ENCODE peak calls at places on chromosome 15, in ten cellular contexts. A is HFF-Myc, G is AG10803, N is tibial artery, P is adrenal gland, U is left lung, W is HL-60, O is body of pancreas, S is heart left ventricle, L is Peyer's patch. R is an unnamed sample.

GRCh38 chr15:101804375-101804774 is 1.1 kb downstream of the OR4F6 start:
- DNase-seq in G (no peak), U (no peak), L (no peak), A (no peak), N (no peak), W (no peak), P (no peak), O (no peak), S (no peak), R (no peak)

GRCh38 chr15:58545307-58546065 is 113.7 kb downstream of the LIPC start:
- DNase-seq in L (no peak), U (no peak), O (no peak), W (no peak), G (no peak), S (no peak), A (no peak), N (no peak), P (no peak), R (no peak)

GRCh38 chr15:36428102-36428845 is 151.2 kb upstream of the CDIN1 start:
- DNase-seq in O (no peak), P (peak; percentile 61), U (no peak), L (no peak), W (no peak), N (no peak), A (peak; percentile 99), G (peak; percentile 99), S (no peak), R (no peak)

GRCh38 chr15:37246856-37247255 is 146.5 kb upstream of the MEIS2 start:
- DNase-seq in L (no peak), O (no peak), P (no peak), N (no peak), S (no peak), U (no peak), A (no peak), W (no peak), G (no peak), R (no peak)

GRCh38 chr15:58247803-58248503 is 109.8 kb downstream of the AQP9 start:
- DNase-seq in W (peak; percentile 90), U (peak; percentile 89), L (peak; percentile 19), N (peak; percentile 88), O (peak; percentile 53), P (peak; percentile 64), G (peak; percentile 11), S (peak; percentile 81), A (no peak), R (no peak)

GRCh38 chr15:93250905-93251304 is 161.9 kb upstream of the RGMA start:
- DNase-seq in W (no peak), N (no peak), U (no peak), O (no peak), A (no peak), G (no peak), S (peak; percentile 73), L (no peak), P (no peak), R (no peak)

GRCh38 chr15:42373274-42373673 is 14.0 kb downstream of the CAPN3 start:
- DNase-seq in P (no peak), W (no peak), U (no peak), G (no peak), A (no peak), O (peak; percentile 23), L (no peak), N (no peak), S (peak; percentile 64), R (no peak)

GRCh38 chr15:52292780-52293392 is 2.7 kb downstream of the MYO5C start:
- DNase-seq in A (no peak), P (no peak), N (no peak), L (no peak), O (peak; percentile 56), W (no peak), S (no peak), U (no peak), G (no peak), R (no peak)

GRCh38 chr15:48331796-48332641 is 790 bp downstream of the DUT start:
- DNase-seq in N (no peak), S (peak; percentile 83), L (peak; percentile 61), G (peak; percentile 66), P (peak; percentile 72), A (peak; percentile 38), W (peak; percentile 80), O (peak; percentile 58), U (peak; percentile 86), R (peak; percentile 67)

GRCh38 chr15:60038111-60038521 is 34.0 kb downstream of the FOXB1 start:
- DNase-seq in S (no peak), O (no peak), L (no peak), G (no peak), P (no peak), A (no peak), W (no peak), U (peak; percentile 44), N (no peak), R (no peak)

GRCh38 chr15:74869726-74870407 is 3.3 kb downstream of the SCAMP2 start:
- DNase-seq in G (peak; percentile 50), S (peak; percentile 78), L (peak; percentile 71), U (peak; percentile 78), A (no peak), W (peak; percentile 96), P (peak; percentile 78), N (peak; percentile 75), O (peak; percentile 33), R (no peak)

GRCh38 chr15:90818251-90819210 is 49.9 kb upstream of the FURIN start:
- DNase-seq in N (no peak), G (no peak), L (peak; percentile 79), W (peak; percentile 92), O (peak; percentile 69), S (no peak), A (no peak), U (peak; percentile 77), P (no peak), R (no peak)

GRCh38 chr15:78242128-78242527 is 7.8 kb upstream of the ACSBG1 start:
- DNase-seq in G (no peak), N (no peak), U (no peak), L (no peak), O (no peak), A (no peak), S (no peak), P (no peak), W (peak; percentile 17), R (peak; percentile 46)
- TF ChIP-seq CTCF in G (peak; percentile 57), N (no peak), U (no peak), L (peak; percentile 72), O (no peak), A (peak; percentile 59), S (peak; percentile 32), P (peak; percentile 15), W (peak; percentile 48), R (no peak)

DNA sequence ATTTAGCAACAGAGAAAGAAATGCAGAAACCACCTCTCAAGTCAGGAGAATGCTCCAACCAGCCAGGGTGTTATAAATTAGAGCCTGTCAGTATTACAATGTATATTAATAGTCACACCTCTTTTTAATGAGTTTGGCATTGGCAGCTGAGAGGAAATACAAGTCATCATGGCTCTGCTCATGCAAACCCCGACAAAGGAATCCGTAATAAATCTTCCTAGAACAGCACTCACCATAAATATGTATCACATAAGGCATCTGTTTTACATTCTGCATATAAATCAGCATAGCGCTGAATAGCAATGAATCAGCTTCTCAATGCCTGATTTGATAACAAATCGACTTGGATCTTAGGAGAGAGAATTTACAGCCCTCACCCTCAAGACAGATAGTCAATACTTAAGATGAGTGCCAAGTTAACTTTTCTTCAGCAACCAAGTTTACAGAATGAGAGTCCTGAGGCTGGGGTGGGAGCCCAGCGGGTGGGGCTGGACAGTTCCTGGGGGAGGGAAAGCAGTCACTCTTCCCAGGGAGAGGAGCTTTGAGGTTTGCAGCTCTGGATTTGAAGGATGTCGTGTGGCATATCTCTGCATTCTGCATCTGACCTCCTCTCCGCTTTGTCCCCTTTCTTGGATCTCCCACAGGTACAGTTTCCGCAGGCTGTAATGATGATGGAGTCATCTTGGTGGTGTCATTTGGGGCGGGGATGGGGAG is 1034.4 kb upstream of the NR2F2 start:
- DNase-seq in P (no peak), O (no peak), N (no peak), L (no peak), W (no peak), A (no peak), U (no peak), S (no peak), G (peak; percentile 60), R (no peak)
- TF ChIP-seq CTCF in P (no peak), O (no peak), N (no peak), L (no peak), W (no peak), A (no peak), U (no peak), S (no peak), G (no peak), R (no peak)

GRCh38 chr15:61172325-61172724 is 56.8 kb downstream of the RORA start:
- DNase-seq in A (no peak), L (no peak), N (no peak), O (no peak), P (no peak), G (no peak), S (no peak), U (no peak), W (no peak), R (no peak)
- TF ChIP-seq CTCF in A (no peak), L (no peak), N (no peak), O (no peak), P (no peak), G (no peak), S (no peak), U (no peak), W (no peak), R (no peak)

GRCh38 chr15:69456208-69457166 is 3.9 kb downstream of the RPLP1 start:
- DNase-seq in O (no peak), W (no peak), P (no peak), N (no peak), A (no peak), G (no peak), S (no peak), U (no peak), L (no peak), R (no peak)

GRCh38 chr15:69460481-69460880 is 7.9 kb downstream of the RPLP1 start:
- DNase-seq in A (no peak), L (no peak), O (no peak), W (no peak), P (no peak), G (no peak), S (no peak), N (no peak), U (no peak), R (no peak)

GRCh38 chr15:69457304-69458280 is 5.0 kb downstream of the RPLP1 start:
- DNase-seq in W (peak; percentile 53), U (no peak), L (no peak), N (no peak), G (no peak), A (no peak), S (no peak), O (no peak), P (no peak), R (no peak)

GRCh38 chr15:69462030-69462492 is 9.4 kb downstream of the RPLP1 start:
- DNase-seq in U (peak; percentile 83), L (peak; percentile 16), G (no peak), O (peak; percentile 65), W (no peak), N (no peak), P (peak; percentile 77), A (no peak), S (peak; percentile 27), R (no peak)

DNA sequence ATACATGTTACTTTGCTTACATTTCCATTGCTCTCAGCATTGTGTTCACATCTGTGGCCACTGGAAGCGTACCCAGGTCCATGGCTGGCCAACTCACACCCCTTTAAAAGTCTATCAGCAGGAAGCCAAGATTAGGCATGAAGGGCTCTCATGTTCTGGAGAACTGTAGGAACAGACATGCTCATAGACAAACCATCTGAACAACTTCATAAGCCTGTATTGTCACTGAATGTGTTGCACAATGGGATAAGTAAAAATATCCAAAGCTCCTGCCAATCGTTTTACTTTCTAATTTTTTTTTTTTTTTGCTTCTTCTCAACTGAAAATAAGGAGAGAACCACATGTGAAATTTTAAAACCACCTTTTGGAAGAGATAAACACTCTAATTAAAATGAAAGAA is 6.4 kb downstream of the RPLP1 start:
- DNase-seq in A (no peak), L (no peak), N (no peak), U (no peak), O (no peak), P (no peak), G (peak; percentile 45), S (no peak), W (no peak), R (no peak)
- TF ChIP-seq CTCF in A (no peak), L (no peak), N (no peak), U (no peak), O (no peak), P (no peak), G (no peak), S (no peak), W (no peak), R (no peak)